ENCODE peak calls at places on chromosomes 7 and 10, in five cellular contexts. One of them, this sample, is unnamed.

GRCh38 chr7:24829787-24830186 is 72.5 kb upstream of the GSDME start:
- DNase-seq in stimulated activated CD8-positive, alpha-beta memory T cell treated with anti-CD3 and anti-CD28 coated beads, Interleukin-12 subunit alpha, Interleukin-12 subunit beta, amount 100 ng/mL, for 1 hour: no peak
- DNase-seq in activated CD4-positive, alpha-beta memory T cell treated with anti-CD3 and anti-CD28 coated beads, Interleukin-2, amount 10 ng/mL, durations not matched to agents 7 days and 5 days: no peak
- DNase-seq in activated gamma-delta T cell treated with Interleukin-2 at 50 U/mL for 16 hours: no peak
- DNase-seq in HTR-8/SVneo: no peak
- DNase-seq in this sample: no peak

GRCh38 chr10:10627414-10627813 is 390.3 kb upstream of the CELF2 start:
- DNase-seq in activated gamma-delta T cell treated with Interleukin-2 at 50 U/mL for 16 hours: no peak
- DNase-seq in activated CD4-positive, alpha-beta memory T cell treated with anti-CD3 and anti-CD28 coated beads, Interleukin-2, amount 10 ng/mL, durations not matched to agents 7 days and 5 days: no peak
- DNase-seq in stimulated activated CD8-positive, alpha-beta memory T cell treated with anti-CD3 and anti-CD28 coated beads, Interleukin-12 subunit alpha, Interleukin-12 subunit beta, amount 100 ng/mL, for 1 hour: no peak
- DNase-seq in HTR-8/SVneo: no peak
- DNase-seq in this sample: no peak

GRCh38 chr7:77631820-77632219 is 64.4 kb upstream of the RSBN1L start:
- DNase-seq in activated CD4-positive, alpha-beta memory T cell treated with anti-CD3 and anti-CD28 coated beads, Interleukin-2, amount 10 ng/mL, durations not matched to agents 7 days and 5 days: no peak
- DNase-seq in HTR-8/SVneo: no peak
- DNase-seq in stimulated activated CD8-positive, alpha-beta memory T cell treated with anti-CD3 and anti-CD28 coated beads, Interleukin-12 subunit alpha, Interleukin-12 subunit beta, amount 100 ng/mL, for 1 hour: no peak
- DNase-seq in activated gamma-delta T cell treated with Interleukin-2 at 50 U/mL for 16 hours: no peak
- DNase-seq in this sample: no peak

GRCh38 chr7:143331179-143331825 is 15.4 kb downstream of the CLCN1 start:
- DNase-seq in stimulated activated CD8-positive, alpha-beta memory T cell treated with anti-CD3 and anti-CD28 coated beads, Interleukin-12 subunit alpha, Interleukin-12 subunit beta, amount 100 ng/mL, for 1 hour: no peak
- DNase-seq in HTR-8/SVneo: no peak
- DNase-seq in activated gamma-delta T cell treated with Interleukin-2 at 50 U/mL for 16 hours: no peak
- DNase-seq in activated CD4-positive, alpha-beta memory T cell treated with anti-CD3 and anti-CD28 coated beads, Interleukin-2, amount 10 ng/mL, durations not matched to agents 7 days and 5 days: no peak
- DNase-seq in this sample: peak; percentile 72

GRCh38 chr10:82924711-82925110 is 1049.7 kb downstream of the NRG3 start:
- DNase-seq in activated gamma-delta T cell treated with Interleukin-2 at 50 U/mL for 16 hours: no peak
- DNase-seq in activated CD4-positive, alpha-beta memory T cell treated with anti-CD3 and anti-CD28 coated beads, Interleukin-2, amount 10 ng/mL, durations not matched to agents 7 days and 5 days: no peak
- DNase-seq in HTR-8/SVneo: no peak
- DNase-seq in stimulated activated CD8-positive, alpha-beta memory T cell treated with anti-CD3 and anti-CD28 coated beads, Interleukin-12 subunit alpha, Interleukin-12 subunit beta, amount 100 ng/mL, for 1 hour: no peak
- DNase-seq in this sample: no peak

GRCh38 chr10:27542812-27543211 is 38.7 kb downstream of the RAB18 start:
- DNase-seq in activated CD4-positive, alpha-beta memory T cell treated with anti-CD3 and anti-CD28 coated beads, Interleukin-2, amount 10 ng/mL, durations not matched to agents 7 days and 5 days: no peak
- DNase-seq in stimulated activated CD8-positive, alpha-beta memory T cell treated with anti-CD3 and anti-CD28 coated beads, Interleukin-12 subunit alpha, Interleukin-12 subunit beta, amount 100 ng/mL, for 1 hour: no peak
- DNase-seq in HTR-8/SVneo: no peak
- DNase-seq in activated gamma-delta T cell treated with Interleukin-2 at 50 U/mL for 16 hours: no peak
- DNase-seq in this sample: peak; percentile 5

GRCh38 chr7:154744226-154744860 is 258.6 kb downstream of the PAXIP1 start:
- DNase-seq in activated CD4-positive, alpha-beta memory T cell treated with anti-CD3 and anti-CD28 coated beads, Interleukin-2, amount 10 ng/mL, durations not matched to agents 7 days and 5 days: peak; percentile 20
- DNase-seq in HTR-8/SVneo: peak; percentile 23
- DNase-seq in activated gamma-delta T cell treated with Interleukin-2 at 50 U/mL for 16 hours: no peak
- DNase-seq in stimulated activated CD8-positive, alpha-beta memory T cell treated with anti-CD3 and anti-CD28 coated beads, Interleukin-12 subunit alpha, Interleukin-12 subunit beta, amount 100 ng/mL, for 1 hour: no peak
- DNase-seq in this sample: no peak

GRCh38 chr10:33927347-33927746 is 592.9 kb upstream of the NRP1 start:
- DNase-seq in stimulated activated CD8-positive, alpha-beta memory T cell treated with anti-CD3 and anti-CD28 coated beads, Interleukin-12 subunit alpha, Interleukin-12 subunit beta, amount 100 ng/mL, for 1 hour: no peak
- DNase-seq in activated gamma-delta T cell treated with Interleukin-2 at 50 U/mL for 16 hours: no peak
- DNase-seq in activated CD4-positive, alpha-beta memory T cell treated with anti-CD3 and anti-CD28 coated beads, Interleukin-2, amount 10 ng/mL, durations not matched to agents 7 days and 5 days: no peak
- DNase-seq in HTR-8/SVneo: peak; percentile 21
- DNase-seq in this sample: no peak

GRCh38 chr7:99788554-99788953 is 4.6 kb upstream of the CYP3A4 start:
- DNase-seq in HTR-8/SVneo: no peak
- DNase-seq in activated CD4-positive, alpha-beta memory T cell treated with anti-CD3 and anti-CD28 coated beads, Interleukin-2, amount 10 ng/mL, durations not matched to agents 7 days and 5 days: no peak
- DNase-seq in stimulated activated CD8-positive, alpha-beta memory T cell treated with anti-CD3 and anti-CD28 coated beads, Interleukin-12 subunit alpha, Interleukin-12 subunit beta, amount 100 ng/mL, for 1 hour: no peak
- DNase-seq in activated gamma-delta T cell treated with Interleukin-2 at 50 U/mL for 16 hours: no peak
- DNase-seq in this sample: no peak

GRCh38 chr10:67306588-67307205 is 380.9 kb downstream of the LRRTM3 start:
- DNase-seq in stimulated activated CD8-positive, alpha-beta memory T cell treated with anti-CD3 and anti-CD28 coated beads, Interleukin-12 subunit alpha, Interleukin-12 subunit beta, amount 100 ng/mL, for 1 hour: no peak
- DNase-seq in activated CD4-positive, alpha-beta memory T cell treated with anti-CD3 and anti-CD28 coated beads, Interleukin-2, amount 10 ng/mL, durations not matched to agents 7 days and 5 days: no peak
- DNase-seq in HTR-8/SVneo: peak; percentile 3
- DNase-seq in activated gamma-delta T cell treated with Interleukin-2 at 50 U/mL for 16 hours: no peak
- DNase-seq in this sample: no peak

GRCh38 chr7:113715981-113716870 is 202.6 kb downstream of the PPP1R3A start:
- DNase-seq in HTR-8/SVneo: no peak
- DNase-seq in stimulated activated CD8-positive, alpha-beta memory T cell treated with anti-CD3 and anti-CD28 coated beads, Interleukin-12 subunit alpha, Interleukin-12 subunit beta, amount 100 ng/mL, for 1 hour: no peak
- DNase-seq in activated gamma-delta T cell treated with Interleukin-2 at 50 U/mL for 16 hours: no peak
- DNase-seq in activated CD4-positive, alpha-beta memory T cell treated with anti-CD3 and anti-CD28 coated beads, Interleukin-2, amount 10 ng/mL, durations not matched to agents 7 days and 5 days: no peak
- DNase-seq in this sample: no peak

GRCh38 chr7:134084488-134085144 is 42.5 kb upstream of the LRGUK start:
- DNase-seq in HTR-8/SVneo: no peak
- DNase-seq in activated gamma-delta T cell treated with Interleukin-2 at 50 U/mL for 16 hours: no peak
- DNase-seq in stimulated activated CD8-positive, alpha-beta memory T cell treated with anti-CD3 and anti-CD28 coated beads, Interleukin-12 subunit alpha, Interleukin-12 subunit beta, amount 100 ng/mL, for 1 hour: no peak
- DNase-seq in activated CD4-positive, alpha-beta memory T cell treated with anti-CD3 and anti-CD28 coated beads, Interleukin-2, amount 10 ng/mL, durations not matched to agents 7 days and 5 days: no peak
- DNase-seq in this sample: no peak

GRCh38 chr7:38169862-38170261 is 8.2 kb upstream of the STARD3NL start:
- DNase-seq in activated gamma-delta T cell treated with Interleukin-2 at 50 U/mL for 16 hours: no peak
- DNase-seq in HTR-8/SVneo: no peak
- DNase-seq in stimulated activated CD8-positive, alpha-beta memory T cell treated with anti-CD3 and anti-CD28 coated beads, Interleukin-12 subunit alpha, Interleukin-12 subunit beta, amount 100 ng/mL, for 1 hour: no peak
- DNase-seq in activated CD4-positive, alpha-beta memory T cell treated with anti-CD3 and anti-CD28 coated beads, Interleukin-2, amount 10 ng/mL, durations not matched to agents 7 days and 5 days: no peak
- DNase-seq in this sample: no peak

GRCh38 chr7:57250801-57251200 is 118.6 kb upstream of the ZNF479 start:
- DNase-seq in stimulated activated CD8-positive, alpha-beta memory T cell treated with anti-CD3 and anti-CD28 coated beads, Interleukin-12 subunit alpha, Interleukin-12 subunit beta, amount 100 ng/mL, for 1 hour: no peak
- DNase-seq in activated CD4-positive, alpha-beta memory T cell treated with anti-CD3 and anti-CD28 coated beads, Interleukin-2, amount 10 ng/mL, durations not matched to agents 7 days and 5 days: no peak
- DNase-seq in activated gamma-delta T cell treated with Interleukin-2 at 50 U/mL for 16 hours: no peak
- DNase-seq in HTR-8/SVneo: no peak
- DNase-seq in this sample: no peak

GRCh38 chr10:30058570-30059132 is 735 bp downstream of the JCAD start:
- DNase-seq in HTR-8/SVneo: no peak
- DNase-seq in stimulated activated CD8-positive, alpha-beta memory T cell treated with anti-CD3 and anti-CD28 coated beads, Interleukin-12 subunit alpha, Interleukin-12 subunit beta, amount 100 ng/mL, for 1 hour: no peak
- DNase-seq in activated gamma-delta T cell treated with Interleukin-2 at 50 U/mL for 16 hours: no peak
- DNase-seq in activated CD4-positive, alpha-beta memory T cell treated with anti-CD3 and anti-CD28 coated beads, Interleukin-2, amount 10 ng/mL, durations not matched to agents 7 days and 5 days: no peak
- DNase-seq in this sample: no peak

GRCh38 chr7:20170626-20171025 is 46.6 kb downstream of the MACC1 start:
- DNase-seq in stimulated activated CD8-positive, alpha-beta memory T cell treated with anti-CD3 and anti-CD28 coated beads, Interleukin-12 subunit alpha, Interleukin-12 subunit beta, amount 100 ng/mL, for 1 hour: no peak
- DNase-seq in activated CD4-positive, alpha-beta memory T cell treated with anti-CD3 and anti-CD28 coated beads, Interleukin-2, amount 10 ng/mL, durations not matched to agents 7 days and 5 days: no peak
- DNase-seq in HTR-8/SVneo: no peak
- DNase-seq in activated gamma-delta T cell treated with Interleukin-2 at 50 U/mL for 16 hours: no peak
- DNase-seq in this sample: no peak

GRCh38 chr7:30522163-30522562 is 17.5 kb upstream of the GGCT start:
- DNase-seq in HTR-8/SVneo: no peak
- DNase-seq in stimulated activated CD8-positive, alpha-beta memory T cell treated with anti-CD3 and anti-CD28 coated beads, Interleukin-12 subunit alpha, Interleukin-12 subunit beta, amount 100 ng/mL, for 1 hour: no peak
- DNase-seq in activated CD4-positive, alpha-beta memory T cell treated with anti-CD3 and anti-CD28 coated beads, Interleukin-2, amount 10 ng/mL, durations not matched to agents 7 days and 5 days: no peak
- DNase-seq in activated gamma-delta T cell treated with Interleukin-2 at 50 U/mL for 16 hours: no peak
- DNase-seq in this sample: no peak

GRCh38 chr10:42951486-42952251 is 125.2 kb upstream of the RET start:
- DNase-seq in activated CD4-positive, alpha-beta memory T cell treated with anti-CD3 and anti-CD28 coated beads, Interleukin-2, amount 10 ng/mL, durations not matched to agents 7 days and 5 days: peak; percentile 13
- DNase-seq in activated gamma-delta T cell treated with Interleukin-2 at 50 U/mL for 16 hours: no peak
- DNase-seq in HTR-8/SVneo: no peak
- DNase-seq in stimulated activated CD8-positive, alpha-beta memory T cell treated with anti-CD3 and anti-CD28 coated beads, Interleukin-12 subunit alpha, Interleukin-12 subunit beta, amount 100 ng/mL, for 1 hour: no peak
- DNase-seq in this sample: no peak

GRCh38 chr10:88705951-88706350 is at the start of gene LIPK:
- DNase-seq in activated gamma-delta T cell treated with Interleukin-2 at 50 U/mL for 16 hours: no peak
- DNase-seq in HTR-8/SVneo: no peak
- DNase-seq in stimulated activated CD8-positive, alpha-beta memory T cell treated with anti-CD3 and anti-CD28 coated beads, Interleukin-12 subunit alpha, Interleukin-12 subunit beta, amount 100 ng/mL, for 1 hour: no peak
- DNase-seq in activated CD4-positive, alpha-beta memory T cell treated with anti-CD3 and anti-CD28 coated beads, Interleukin-2, amount 10 ng/mL, durations not matched to agents 7 days and 5 days: no peak
- DNase-seq in this sample: no peak

GRCh38 chr7:152336754-152337368 is 98.9 kb downstream of the KMT2C start:
- DNase-seq in activated CD4-positive, alpha-beta memory T cell treated with anti-CD3 and anti-CD28 coated beads, Interleukin-2, amount 10 ng/mL, durations not matched to agents 7 days and 5 days: no peak
- DNase-seq in activated gamma-delta T cell treated with Interleukin-2 at 50 U/mL for 16 hours: peak; percentile 19
- DNase-seq in HTR-8/SVneo: peak; percentile 22
- DNase-seq in stimulated activated CD8-positive, alpha-beta memory T cell treated with anti-CD3 and anti-CD28 coated beads, Interleukin-12 subunit alpha, Interleukin-12 subunit beta, amount 100 ng/mL, for 1 hour: no peak
- DNase-seq in this sample: no peak

GRCh38 chr10:93124580-93125318 is 51.1 kb downstream of the CYP26A1 start:
- DNase-seq in stimulated activated CD8-positive, alpha-beta memory T cell treated with anti-CD3 and anti-CD28 coated beads, Interleukin-12 subunit alpha, Interleukin-12 subunit beta, amount 100 ng/mL, for 1 hour: no peak
- DNase-seq in activated gamma-delta T cell treated with Interleukin-2 at 50 U/mL for 16 hours: no peak
- DNase-seq in HTR-8/SVneo: no peak
- DNase-seq in activated CD4-positive, alpha-beta memory T cell treated with anti-CD3 and anti-CD28 coated beads, Interleukin-2, amount 10 ng/mL, durations not matched to agents 7 days and 5 days: no peak
- DNase-seq in this sample: no peak

GRCh38 chr7:157682946-157683239 is 346.1 kb downstream of the DNAJB6 start:
- DNase-seq in activated gamma-delta T cell treated with Interleukin-2 at 50 U/mL for 16 hours: no peak
- DNase-seq in HTR-8/SVneo: no peak
- DNase-seq in stimulated activated CD8-positive, alpha-beta memory T cell treated with anti-CD3 and anti-CD28 coated beads, Interleukin-12 subunit alpha, Interleukin-12 subunit beta, amount 100 ng/mL, for 1 hour: no peak
- DNase-seq in activated CD4-positive, alpha-beta memory T cell treated with anti-CD3 and anti-CD28 coated beads, Interleukin-2, amount 10 ng/mL, durations not matched to agents 7 days and 5 days: no peak
- DNase-seq in this sample: no peak

GRCh38 chr10:132102071-132102716 is 36.4 kb downstream of the JAKMIP3 start:
- DNase-seq in activated CD4-positive, alpha-beta memory T cell treated with anti-CD3 and anti-CD28 coated beads, Interleukin-2, amount 10 ng/mL, durations not matched to agents 7 days and 5 days: peak; percentile 9
- DNase-seq in activated gamma-delta T cell treated with Interleukin-2 at 50 U/mL for 16 hours: no peak
- DNase-seq in HTR-8/SVneo: no peak
- DNase-seq in stimulated activated CD8-positive, alpha-beta memory T cell treated with anti-CD3 and anti-CD28 coated beads, Interleukin-12 subunit alpha, Interleukin-12 subunit beta, amount 100 ng/mL, for 1 hour: no peak
- DNase-seq in this sample: no peak

GRCh38 chr10:58641095-58641531 is 128.4 kb downstream of the BICC1 start:
- DNase-seq in HTR-8/SVneo: peak; percentile 41
- DNase-seq in activated gamma-delta T cell treated with Interleukin-2 at 50 U/mL for 16 hours: no peak
- DNase-seq in activated CD4-positive, alpha-beta memory T cell treated with anti-CD3 and anti-CD28 coated beads, Interleukin-2, amount 10 ng/mL, durations not matched to agents 7 days and 5 days: no peak
- DNase-seq in stimulated activated CD8-positive, alpha-beta memory T cell treated with anti-CD3 and anti-CD28 coated beads, Interleukin-12 subunit alpha, Interleukin-12 subunit beta, amount 100 ng/mL, for 1 hour: no peak
- DNase-seq in this sample: peak; percentile 99

GRCh38 chr10:12041766-12042408 is 722 bp downstream of the UPF2 start:
- DNase-seq in HTR-8/SVneo: no peak
- DNase-seq in activated CD4-positive, alpha-beta memory T cell treated with anti-CD3 and anti-CD28 coated beads, Interleukin-2, amount 10 ng/mL, durations not matched to agents 7 days and 5 days: peak; percentile 42
- DNase-seq in activated gamma-delta T cell treated with Interleukin-2 at 50 U/mL for 16 hours: peak; percentile 7
- DNase-seq in stimulated activated CD8-positive, alpha-beta memory T cell treated with anti-CD3 and anti-CD28 coated beads, Interleukin-12 subunit alpha, Interleukin-12 subunit beta, amount 100 ng/mL, for 1 hour: no peak
- DNase-seq in this sample: no peak

GRCh38 chr10:7411671-7412481 is 1.0 kb upstream of the SFMBT2 start:
- DNase-seq in activated gamma-delta T cell treated with Interleukin-2 at 50 U/mL for 16 hours: peak; percentile 33
- DNase-seq in HTR-8/SVneo: no peak
- DNase-seq in activated CD4-positive, alpha-beta memory T cell treated with anti-CD3 and anti-CD28 coated beads, Interleukin-2, amount 10 ng/mL, durations not matched to agents 7 days and 5 days: peak; percentile 31
- DNase-seq in stimulated activated CD8-positive, alpha-beta memory T cell treated with anti-CD3 and anti-CD28 coated beads, Interleukin-12 subunit alpha, Interleukin-12 subunit beta, amount 100 ng/mL, for 1 hour: no peak
- DNase-seq in this sample: no peak

GRCh38 chr10:21953585-21954057 is 49.9 kb downstream of the DNAJC1 start:
- DNase-seq in activated CD4-positive, alpha-beta memory T cell treated with anti-CD3 and anti-CD28 coated beads, Interleukin-2, amount 10 ng/mL, durations not matched to agents 7 days and 5 days: no peak
- DNase-seq in HTR-8/SVneo: peak; percentile 61
- DNase-seq in stimulated activated CD8-positive, alpha-beta memory T cell treated with anti-CD3 and anti-CD28 coated beads, Interleukin-12 subunit alpha, Interleukin-12 subunit beta, amount 100 ng/mL, for 1 hour: no peak
- DNase-seq in activated gamma-delta T cell treated with Interleukin-2 at 50 U/mL for 16 hours: no peak
- DNase-seq in this sample: no peak

GRCh38 chr7:113698556-113699220 is 220.1 kb downstream of the PPP1R3A start:
- DNase-seq in activated gamma-delta T cell treated with Interleukin-2 at 50 U/mL for 16 hours: no peak
- DNase-seq in HTR-8/SVneo: no peak
- DNase-seq in activated CD4-positive, alpha-beta memory T cell treated with anti-CD3 and anti-CD28 coated beads, Interleukin-2, amount 10 ng/mL, durations not matched to agents 7 days and 5 days: no peak
- DNase-seq in stimulated activated CD8-positive, alpha-beta memory T cell treated with anti-CD3 and anti-CD28 coated beads, Interleukin-12 subunit alpha, Interleukin-12 subunit beta, amount 100 ng/mL, for 1 hour: no peak
- DNase-seq in this sample: no peak

GRCh38 chr10:96917628-96918027 is 85.5 kb downstream of the LCOR start:
- DNase-seq in HTR-8/SVneo: no peak
- DNase-seq in activated gamma-delta T cell treated with Interleukin-2 at 50 U/mL for 16 hours: no peak
- DNase-seq in stimulated activated CD8-positive, alpha-beta memory T cell treated with anti-CD3 and anti-CD28 coated beads, Interleukin-12 subunit alpha, Interleukin-12 subunit beta, amount 100 ng/mL, for 1 hour: no peak
- DNase-seq in activated CD4-positive, alpha-beta memory T cell treated with anti-CD3 and anti-CD28 coated beads, Interleukin-2, amount 10 ng/mL, durations not matched to agents 7 days and 5 days: no peak
- DNase-seq in this sample: no peak

GRCh38 chr10:132849546-132850031 is 63.6 kb upstream of the NKX6-2 start:
- DNase-seq in HTR-8/SVneo: no peak
- DNase-seq in activated CD4-positive, alpha-beta memory T cell treated with anti-CD3 and anti-CD28 coated beads, Interleukin-2, amount 10 ng/mL, durations not matched to agents 7 days and 5 days: no peak
- DNase-seq in stimulated activated CD8-positive, alpha-beta memory T cell treated with anti-CD3 and anti-CD28 coated beads, Interleukin-12 subunit alpha, Interleukin-12 subunit beta, amount 100 ng/mL, for 1 hour: no peak
- DNase-seq in activated gamma-delta T cell treated with Interleukin-2 at 50 U/mL for 16 hours: no peak
- DNase-seq in this sample: no peak

GRCh38 chr7:28986723-28987122 is 28.6 kb upstream of the TRIL start:
- DNase-seq in activated gamma-delta T cell treated with Interleukin-2 at 50 U/mL for 16 hours: no peak
- DNase-seq in activated CD4-positive, alpha-beta memory T cell treated with anti-CD3 and anti-CD28 coated beads, Interleukin-2, amount 10 ng/mL, durations not matched to agents 7 days and 5 days: no peak
- DNase-seq in stimulated activated CD8-positive, alpha-beta memory T cell treated with anti-CD3 and anti-CD28 coated beads, Interleukin-12 subunit alpha, Interleukin-12 subunit beta, amount 100 ng/mL, for 1 hour: no peak
- DNase-seq in HTR-8/SVneo: no peak
- DNase-seq in this sample: peak; percentile 26

This sample was measured in BJ.